ENCODE peak calls at places on chromosomes 6 and 20, in five cellular contexts. Q is brain microvascular endothelial cell; P is CD4-positive, CD25-positive, alpha-beta regulatory T cell; I is GM23338; M is dermis blood vessel endothelial cell. J is an unnamed sample.

GRCh38 chr20:56373942-56374341 is 15.2 kb downstream of the FAM210B start:
- DNase-seq in P (no peak), M (peak; percentile 41), I (no peak), Q (peak; percentile 91), J (peak; percentile 76)

GRCh38 chr6:21402368-21402767 is 191.2 kb upstream of the SOX4 start:
- DNase-seq in M (no peak), P (no peak), I (no peak), Q (no peak), J (no peak)

GRCh38 chr6:141552463-141552862 is 580.3 kb upstream of the GJE1 start:
- DNase-seq in I (no peak), P (no peak), M (peak; percentile 97), Q (peak; percentile 71), J (no peak)

GRCh38 chr6:170553686-170554085 is 483 bp upstream of the TBP start:
- DNase-seq in M (peak; percentile 60), Q (no peak), I (no peak), P (no peak), J (no peak)

GRCh38 chr20:41169791-41170351 is 32.5 kb downstream of the PLCG1 start:
- DNase-seq in Q (peak; percentile 63), I (no peak), P (peak; percentile 1), M (no peak), J (peak; percentile 10)

GRCh38 chr20:51541189-51542032 is 1.1 kb downstream of the NFATC2 start:
- DNase-seq in M (peak; percentile 90), Q (peak; percentile 49), P (peak; percentile 74), I (peak; percentile 29), J (no peak)

GRCh38 chr6:156741287-156742073 is 35.7 kb upstream of the ARID1B start:
- DNase-seq in I (no peak), Q (no peak), P (no peak), M (no peak), J (no peak)

GRCh38 chr20:48945840-48946514 is 24.5 kb downstream of the ARFGEF2 start:
- DNase-seq in Q (no peak), I (no peak), M (peak; percentile 51), P (no peak), J (no peak)

GRCh38 chr6:148440877-148441453 is 98.3 kb downstream of the SASH1 start:
- DNase-seq in P (no peak), M (peak; percentile 97), Q (peak; percentile 52), I (peak; percentile 42), J (no peak)

GRCh38 chr6:135642912-135643311 is 145.4 kb upstream of the AHI1 start:
- DNase-seq in I (no peak), Q (no peak), P (no peak), M (no peak), J (no peak)

GRCh38 chr6:21241231-21242130 is 352.1 kb upstream of the SOX4 start:
- DNase-seq in M (no peak), P (no peak), I (no peak), Q (no peak), J (no peak)

GRCh38 chr6:160667854-160668481 is 3.9 kb upstream of the LPA start:
- DNase-seq in I (peak; percentile 63), P (no peak), Q (no peak), M (no peak), J (no peak)

GRCh38 chr6:168414696-168415095 is 26.3 kb upstream of the SMOC2 start:
- DNase-seq in P (no peak), Q (no peak), I (no peak), M (no peak), J (no peak)

GRCh38 chr6:11146117-11146826 is 34.7 kb upstream of the ERVFRD-1 start:
- DNase-seq in M (no peak), Q (no peak), P (no peak), I (no peak), J (no peak)

GRCh38 chr6:82461536-82461935 is 97.9 kb downstream of the TPBG start:
- DNase-seq in Q (no peak), M (no peak), P (no peak), I (no peak), J (no peak)

GRCh38 chr6:128216917-128217316 is 303.5 kb downstream of the PTPRK start:
- DNase-seq in M (no peak), Q (no peak), I (no peak), P (no peak), J (no peak)

GRCh38 chr20:43037605-43038309 is 151.9 kb downstream of the PTPRT start:
- DNase-seq in Q (no peak), I (no peak), M (no peak), P (no peak), J (no peak)

GRCh38 chr6:21740719-21741118 is 147.2 kb downstream of the SOX4 start:
- DNase-seq in Q (peak; percentile 49), I (peak; percentile 50), M (peak; percentile 74), P (no peak), J (no peak)

GRCh38 chr6:108739496-108740330 is 108.5 kb upstream of the ARMC2 start:
- DNase-seq in I (no peak), P (no peak), M (peak; percentile 85), Q (no peak), J (no peak)

GRCh38 chr6:98839788-98840361 is 5.5 kb downstream of the POU3F2 start:
- DNase-seq in Q (no peak), M (peak; percentile 52), I (peak; percentile 60), P (no peak), J (no peak)

GRCh38 chr20:64231621-64232550 is 23.7 kb upstream of the PCMTD2 start:
- DNase-seq in Q (no peak), I (no peak), P (no peak), M (no peak), J (no peak)

GRCh38 chr20:37868998-37869861 is 33.7 kb upstream of the VSTM2L start:
- DNase-seq in I (peak; percentile 44), M (no peak), P (no peak), Q (no peak), J (no peak)

GRCh38 chr20:34543457-34544056 is 15.0 kb upstream of the MAP1LC3A start:
- DNase-seq in P (no peak), M (no peak), I (no peak), Q (no peak), J (no peak)

GRCh38 chr20:19515074-19515473 is 243.0 kb upstream of the RIN2 start:
- DNase-seq in P (no peak), Q (no peak), M (no peak), I (no peak), J (no peak)

GRCh38 chr20:23623666-23624065 is 14.1 kb downstream of the CST3 start:
- DNase-seq in Q (no peak), I (no peak), P (no peak), M (no peak), J (no peak)

GRCh38 chr6:120147218-120147871 is 797.8 kb upstream of the MAN1A1 start:
- DNase-seq in P (no peak), Q (no peak), M (no peak), I (peak; percentile 15), J (no peak)

GRCh38 chr20:38184098-38184497 is 19.0 kb upstream of the TGM2 start:
- DNase-seq in Q (no peak), M (no peak), I (no peak), P (no peak), J (no peak)

GRCh38 chr6:29131691-29132090 is 23.8 kb downstream of the OR2J3 start:
- DNase-seq in I (no peak), Q (no peak), P (no peak), M (no peak), J (no peak)

GRCh38 chr20:43919686-43920403 is 5.2 kb downstream of the TOX2 start:
- DNase-seq in P (no peak), M (no peak), Q (no peak), I (no peak), J (peak; percentile 12)

GRCh38 chr6:109482913-109483743 is at the start of gene ZBTB24:
- DNase-seq in I (peak; percentile 94), M (peak; percentile 91), P (peak; percentile 88), Q (peak; percentile 68), J (peak; percentile 90)

J was measured in CD14-positive monocyte.